ENCODE peak calls at places on chromosome 17, in ten cellular contexts. R, D, C, F, U, P, A, W, M and Q are unnamed samples.

GRCh38 chr17:38879878-38880727 is 10.2 kb downstream of the LASP1 start:
- DNase-seq in R (no peak), D (no peak), C (no peak), F (no peak), U (no peak), P (no peak), A (no peak), W (no peak), M (no peak), Q (peak; percentile 75)

GRCh38 chr17:50064253-50064991 is 8.5 kb downstream of the ITGA3 start:
- DNase-seq in R (no peak), D (peak; percentile 72), C (peak; percentile 75), F (no peak), U (peak; percentile 85), P (peak; percentile 89), A (no peak), W (no peak), M (no peak), Q (peak; percentile 99)

GRCh38 chr17:47686276-47686635 is 7.7 kb upstream of the TBKBP1 start:
- DNase-seq in R (no peak), D (no peak), C (no peak), F (no peak), U (no peak), P (peak; percentile 60), A (no peak), W (no peak), M (no peak), Q (no peak)

GRCh38 chr17:58232707-58233156 is 5.7 kb upstream of the LPO start:
- DNase-seq in R (no peak), D (no peak), C (no peak), F (no peak), U (peak; percentile 27), P (peak; percentile 88), A (no peak), W (no peak), M (no peak), Q (peak; percentile 22)

GRCh38 chr17:40582328-40582901 is 17.1 kb upstream of the CCR7 start:
- DNase-seq in R (no peak), D (peak; percentile 47), C (peak; percentile 97), F (no peak), U (no peak), P (no peak), A (no peak), W (no peak), M (peak; percentile 82), Q (peak; percentile 94)

GRCh38 chr17:2138768-2139167 is 83.9 kb downstream of the HIC1 start:
- DNase-seq in R (no peak), D (no peak), C (no peak), F (no peak), U (no peak), P (peak; percentile 47), A (no peak), W (peak; percentile 56), M (no peak), Q (peak; percentile 50)

GRCh38 chr17:29581583-29582253 is 7.7 kb downstream of the GIT1 start:
- DNase-seq in R (no peak), D (no peak), C (peak; percentile 76), F (no peak), U (no peak), P (no peak), A (peak; percentile 67), W (no peak), M (no peak), Q (peak; percentile 87)

GRCh38 chr17:74922694-74923537 is at the start of gene USH1G:
- DNase-seq in R (no peak), D (no peak), C (no peak), F (no peak), U (no peak), P (no peak), A (no peak), W (no peak), M (peak; percentile 6), Q (peak; percentile 8)

GRCh38 chr17:19867654-19868395 is at the start of gene ULK2:
- DNase-seq in R (peak; percentile 61), D (peak; percentile 55), C (peak; percentile 86), F (no peak), U (peak; percentile 21), P (no peak), A (peak; percentile 90), W (peak; percentile 48), M (peak; percentile 60), Q (peak; percentile 45)

GRCh38 chr17:71460943-71461342 is 659.9 kb upstream of the SOX9 start:
- DNase-seq in R (no peak), D (no peak), C (no peak), F (no peak), U (no peak), P (no peak), A (no peak), W (peak; percentile 46), M (no peak), Q (peak; percentile 55)

GRCh38 chr17:37081287-37081686 is 132.5 kb downstream of the AATF start:
- DNase-seq in R (no peak), D (no peak), C (no peak), F (no peak), U (no peak), P (no peak), A (no peak), W (no peak), M (no peak), Q (no peak)
- TF ChIP-seq CTCF in R (no peak), D (no peak), C (no peak), F (no peak), U (no peak), P (no peak), A (no peak), W (no peak), M (no peak), Q (no peak)

DNA sequence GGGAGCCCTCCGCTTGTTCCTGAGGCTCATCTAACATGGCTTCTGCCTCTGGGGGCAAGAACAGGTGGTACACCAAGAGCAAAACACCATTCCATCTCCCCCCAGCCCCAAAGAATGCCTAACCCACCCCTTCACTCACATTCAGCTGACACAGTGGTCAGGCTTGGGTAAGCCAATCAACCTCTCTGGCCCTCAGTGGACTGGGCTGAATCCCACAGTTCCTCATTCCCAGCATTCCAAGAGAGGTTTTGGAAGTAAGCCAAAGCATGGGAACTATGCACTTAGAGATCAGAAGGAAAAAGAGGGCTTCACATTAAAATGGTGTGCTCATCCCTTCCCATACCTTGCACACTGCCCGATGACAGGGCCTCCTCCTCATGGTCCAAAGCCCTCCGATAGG is 7.8 kb downstream of the PIGS start:
- DNase-seq in R (no peak), D (no peak), C (no peak), F (no peak), U (no peak), P (peak; percentile 69), A (no peak), W (no peak), M (no peak), Q (no peak)
- TF ChIP-seq CTCF in R (no peak), D (no peak), C (no peak), F (no peak), U (no peak), P (no peak), A (no peak), W (no peak), M (no peak), Q (no peak)

GRCh38 chr17:43782903-43783462 is 2.7 kb downstream of the CFAP97D1 start:
- DNase-seq in R (no peak), D (no peak), C (no peak), F (no peak), U (no peak), P (no peak), A (no peak), W (no peak), M (no peak), Q (no peak)

GRCh38 chr17:43784068-43784467 is 3.8 kb downstream of the CFAP97D1 start:
- DNase-seq in R (no peak), D (no peak), C (no peak), F (no peak), U (no peak), P (no peak), A (no peak), W (no peak), M (no peak), Q (no peak)

GRCh38 chr17:43780135-43780534 is at the start of gene CFAP97D1:
- DNase-seq in R (no peak), D (no peak), C (peak; percentile 40), F (no peak), U (no peak), P (no peak), A (no peak), W (no peak), M (no peak), Q (no peak)

GRCh38 chr17:43778337-43779144 is at the start of gene DUSP3:
- DNase-seq in R (peak; percentile 91), D (peak; percentile 94), C (peak; percentile 95), F (peak; percentile 97), U (peak; percentile 81), P (peak; percentile 82), A (peak; percentile 98), W (peak; percentile 96), M (peak; percentile 78), Q (peak; percentile 78)

DNA sequence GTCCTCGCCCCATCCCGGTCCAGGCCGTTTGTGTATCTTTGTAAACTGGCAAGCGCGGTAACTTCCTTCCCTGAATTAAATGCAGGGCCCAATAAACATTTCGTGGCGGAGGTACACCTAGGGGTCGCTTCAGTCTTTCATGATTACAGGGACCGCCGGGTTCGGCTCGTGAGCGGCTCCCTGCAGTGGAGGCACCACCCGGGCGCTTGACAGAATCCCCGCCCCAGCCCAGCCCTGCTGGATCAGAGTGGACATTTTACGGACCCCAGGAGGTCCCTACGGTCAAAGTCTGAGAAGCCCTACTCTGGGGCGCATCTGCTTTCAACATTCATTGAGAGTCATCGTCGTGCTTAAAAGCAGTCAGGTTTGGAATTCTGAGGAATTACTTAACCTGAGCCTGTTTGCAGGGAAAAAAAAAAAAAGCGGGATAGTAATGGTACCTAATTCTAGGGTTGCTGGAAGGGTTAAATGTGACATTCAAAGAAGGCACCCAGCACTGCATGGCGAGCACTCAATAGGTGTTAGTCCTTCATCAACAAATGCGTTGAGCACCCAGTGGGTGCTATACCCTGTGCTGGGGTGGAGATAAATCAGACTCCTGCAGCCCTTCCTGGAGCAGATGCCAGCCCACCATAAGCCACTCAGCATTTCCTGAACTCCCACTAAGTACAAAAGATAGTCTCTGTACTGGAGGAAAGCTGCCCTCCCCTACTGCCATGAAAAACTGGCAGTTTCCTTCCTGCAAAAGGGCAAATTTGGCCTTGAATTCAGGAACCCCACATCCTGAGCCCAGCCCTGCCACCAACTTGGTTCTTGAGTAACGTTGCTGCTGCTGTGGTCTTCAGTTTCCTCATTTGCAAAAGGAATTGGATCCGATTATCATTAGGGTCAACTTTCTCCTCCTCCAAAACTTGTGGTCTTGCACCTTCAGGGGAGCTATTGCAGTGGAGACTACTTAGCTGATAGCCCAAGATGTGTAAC is 658 bp upstream of the DUSP3 start:
- DNase-seq in R (no peak), D (no peak), C (peak; percentile 77), F (no peak), U (no peak), P (no peak), A (no peak), W (no peak), M (no peak), Q (no peak)
- TF ChIP-seq CTCF in R (peak; percentile 10), D (no peak), C (no peak), F (no peak), U (peak; percentile 30), P (peak; percentile 29), A (no peak), W (no peak), M (no peak), Q (no peak)

DNA sequence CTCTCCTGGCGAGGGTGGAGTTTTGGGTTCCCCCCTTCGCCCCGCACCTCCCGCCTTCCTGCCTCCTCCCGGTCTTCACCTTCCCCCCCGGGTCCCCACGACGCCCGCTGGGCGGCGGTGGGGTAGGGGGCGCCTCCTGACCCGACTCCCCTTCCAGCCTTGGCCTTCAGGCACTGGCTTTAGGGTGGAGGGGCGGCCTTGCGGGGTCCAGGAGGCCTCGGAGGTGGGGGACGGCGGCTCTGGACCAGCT is 2.4 kb downstream of the SLC16A3 start:
- DNase-seq in R (no peak), D (no peak), C (no peak), F (no peak), U (no peak), P (no peak), A (no peak), W (no peak), M (no peak), Q (no peak)
- TF ChIP-seq CTCF in R (no peak), D (no peak), C (no peak), F (no peak), U (no peak), P (no peak), A (no peak), W (no peak), M (no peak), Q (no peak)